ENCODE peak calls at places on chromosomes 13 and 19, in five cellular contexts. One of them, this sample, is unnamed.

GRCh38 chr19:10338940-10339339 is 484 bp downstream of the ICAM3 start:
- DNase-seq in mesenchymal stem cell: no peak
- DNase-seq in epithelial cell of esophagus: no peak
- DNase-seq in germinal center: no peak
- DNase-seq in IMR-90: no peak
- DNase-seq in this sample: no peak

GRCh38 chr13:67554296-67554695 is 324.2 kb upstream of the PCDH9 start:
- DNase-seq in mesenchymal stem cell: peak
- DNase-seq in epithelial cell of esophagus: no peak
- DNase-seq in germinal center: no peak
- DNase-seq in IMR-90: peak
- DNase-seq in this sample: no peak

GRCh38 chr13:86725105-86725504 is 925.9 kb upstream of the SLITRK6 start:
- DNase-seq in mesenchymal stem cell: no peak
- DNase-seq in epithelial cell of esophagus: no peak
- DNase-seq in germinal center: no peak
- DNase-seq in IMR-90: no peak
- DNase-seq in this sample: no peak

GRCh38 chr19:53333071-53333465 is 481 bp upstream of the ZNF845 start:
- DNase-seq in mesenchymal stem cell: no peak
- DNase-seq in epithelial cell of esophagus: no peak
- DNase-seq in germinal center: no peak
- DNase-seq in IMR-90: no peak
- DNase-seq in this sample: peak

GRCh38 chr19:19538077-19538764 is at the start of gene CILP2:
- DNase-seq in mesenchymal stem cell: no peak
- DNase-seq in epithelial cell of esophagus: no peak
- DNase-seq in germinal center: peak
- DNase-seq in IMR-90: no peak
- DNase-seq in this sample: no peak

GRCh38 chr13:29279859-29280258 is 315.6 kb downstream of the SLC7A1 start:
- DNase-seq in mesenchymal stem cell: no peak
- DNase-seq in epithelial cell of esophagus: no peak
- DNase-seq in germinal center: no peak
- DNase-seq in IMR-90: no peak
- DNase-seq in this sample: no peak

GRCh38 chr13:50131998-50132936 is 117.0 kb downstream of the KCNRG start:
- DNase-seq in mesenchymal stem cell: peak
- DNase-seq in epithelial cell of esophagus: no peak
- DNase-seq in germinal center: peak
- DNase-seq in IMR-90: no peak
- DNase-seq in this sample: no peak

GRCh38 chr13:25778808-25779207 is 273.0 kb downstream of the SHISA2 start:
- DNase-seq in mesenchymal stem cell: no peak
- DNase-seq in epithelial cell of esophagus: no peak
- DNase-seq in germinal center: no peak
- DNase-seq in IMR-90: no peak
- DNase-seq in this sample: no peak

GRCh38 chr19:1412323-1412923 is 5.0 kb downstream of the DAZAP1 start:
- DNase-seq in mesenchymal stem cell: no peak
- DNase-seq in epithelial cell of esophagus: no peak
- DNase-seq in germinal center: no peak
- DNase-seq in IMR-90: no peak
- DNase-seq in this sample: no peak

GRCh38 chr13:54486421-54487166 is 1458.0 kb downstream of the OLFM4 start:
- DNase-seq in mesenchymal stem cell: no peak
- DNase-seq in epithelial cell of esophagus: no peak
- DNase-seq in germinal center: no peak
- DNase-seq in IMR-90: no peak
- DNase-seq in this sample: no peak

GRCh38 chr13:51681037-51681678 is 96.9 kb downstream of the WDFY2 start:
- DNase-seq in mesenchymal stem cell: peak
- DNase-seq in epithelial cell of esophagus: peak
- DNase-seq in germinal center: no peak
- DNase-seq in IMR-90: peak
- DNase-seq in this sample: no peak

GRCh38 chr19:31349160-31349881 is at the start of gene TSHZ3:
- DNase-seq in mesenchymal stem cell: peak
- DNase-seq in epithelial cell of esophagus: peak
- DNase-seq in germinal center: no peak
- DNase-seq in IMR-90: peak
- DNase-seq in this sample: peak

This sample was measured in putamen.